ENCODE peak calls at places on chromosome 6, in five cellular contexts. T is GM06990, S is PC-9, X is esophagus muscularis mucosa, N is A549. R is an unnamed sample.

GRCh38 chr6:33292996-33293682 is 3.7 kb downstream of the PFDN6 start:
- DNase-seq in N (no peak), T (no peak), S (no peak), X (no peak), R (no peak)

GRCh38 chr6:37663016-37663810 is 34.5 kb downstream of the MDGA1 start:
- DNase-seq in S (no peak), X (no peak), T (no peak), N (no peak), R (no peak)

GRCh38 chr6:136228811-136229210 is 21.3 kb downstream of the MTFR2 start:
- DNase-seq in T (no peak), X (no peak), S (no peak), N (no peak), R (no peak)

GRCh38 chr6:31205638-31206037 is 35.2 kb upstream of the POU5F1 start:
- DNase-seq in S (no peak), X (no peak), T (no peak), N (no peak), R (no peak)

GRCh38 chr6:154956771-154957522 is 38.2 kb upstream of the TIAM2 start:
- DNase-seq in N (no peak), S (no peak), T (no peak), X (no peak), R (peak; percentile 21)

GRCh38 chr6:29941916-29942274 is 437 bp upstream of the HLA-A start:
- DNase-seq in S (no peak), T (no peak), X (no peak), N (no peak), R (no peak)

GRCh38 chr6:14130431-14131075 is 13.0 kb downstream of the CD83 start:
- DNase-seq in S (peak; percentile 10), T (no peak), N (no peak), X (no peak), R (no peak)

GRCh38 chr6:166381381-166381732 is 1.4 kb downstream of the MPC1 start:
- DNase-seq in N (no peak), X (no peak), S (no peak), T (no peak), R (no peak)

GRCh38 chr6:125262026-125263013 is 39.4 kb downstream of the HDDC2 start:
- DNase-seq in S (no peak), N (no peak), T (no peak), X (no peak), R (no peak)

GRCh38 chr6:151286192-151286591 is 46.4 kb downstream of the AKAP12 start:
- DNase-seq in S (peak; percentile 5), T (no peak), X (no peak), N (no peak), R (no peak)
- H3K4me3 ChIP-seq in S (no peak overlapping the region), T (no peak overlapping the region), X (no peak overlapping the region), N (no peak overlapping the region), R (no peak overlapping the region)

GRCh38 chr6:50843842-50844241 is 25.2 kb downstream of the TFAP2B start:
- DNase-seq in T (no peak), X (no peak), S (no peak), N (no peak), R (peak; percentile 92)
- H3K4me3 ChIP-seq in T (no peak overlapping the region), X (no peak overlapping the region), S (no peak overlapping the region), N (no peak overlapping the region), R (no peak overlapping the region)

DNA sequence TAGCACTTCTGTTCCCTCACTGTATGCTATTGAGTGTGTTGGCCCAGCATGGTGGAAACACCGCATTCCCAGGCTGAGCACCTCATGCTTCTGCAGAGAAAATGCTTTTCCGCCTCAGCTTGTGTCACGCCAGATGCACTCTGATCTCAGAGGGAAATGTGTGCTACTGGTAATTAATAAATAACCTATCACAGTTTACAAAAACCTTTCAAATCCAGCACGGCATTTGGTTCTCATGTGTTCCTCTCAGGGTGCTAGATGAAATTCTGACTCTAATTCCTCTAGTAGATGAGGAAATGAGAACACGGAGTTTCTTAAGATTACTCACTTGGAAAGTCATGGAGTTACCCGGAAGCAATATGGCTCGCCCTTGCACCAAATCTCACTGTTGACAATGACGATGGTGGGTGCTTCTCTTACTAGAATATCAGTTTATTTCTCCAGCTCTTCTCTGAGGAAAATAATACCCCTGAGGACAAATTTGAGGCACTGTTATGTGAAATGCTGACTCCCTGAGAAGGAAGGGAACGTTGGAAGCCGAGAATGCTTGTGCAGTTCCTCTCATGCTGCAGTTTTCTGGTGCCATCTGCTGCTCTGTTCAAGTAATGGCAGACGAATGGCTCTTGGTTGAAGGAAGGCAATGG is 116.6 kb downstream of the RNF144B start:
- DNase-seq in S (peak; percentile 63), X (peak; percentile 92), T (no peak), N (peak; percentile 76), R (peak; percentile 83)
- H3K4me3 ChIP-seq in S (peak overlapping the region; percentile 17), X (peak overlapping the region; percentile 34), T (peak overlapping the region; percentile 25), N (peak overlapping the region; percentile 39), R (no peak overlapping the region)

GRCh38 chr6:158818008-158818579 is 1.1 kb downstream of the EZR start:
- DNase-seq in S (peak; percentile 77), X (no peak), T (peak; percentile 83), N (peak; percentile 76), R (peak; percentile 92)

GRCh38 chr6:158815379-158815724 is 3.8 kb downstream of the EZR start:
- DNase-seq in T (no peak), S (no peak), X (no peak), N (no peak), R (no peak)

GRCh38 chr6:158817298-158818007 is 1.7 kb downstream of the EZR start:
- DNase-seq in S (no peak), X (no peak), N (peak; percentile 46), T (no peak), R (peak; percentile 44)

GRCh38 chr6:158816329-158816728 is 2.8 kb downstream of the EZR start:
- DNase-seq in S (no peak), X (no peak), T (no peak), N (peak; percentile 63), R (peak; percentile 52)

DNA sequence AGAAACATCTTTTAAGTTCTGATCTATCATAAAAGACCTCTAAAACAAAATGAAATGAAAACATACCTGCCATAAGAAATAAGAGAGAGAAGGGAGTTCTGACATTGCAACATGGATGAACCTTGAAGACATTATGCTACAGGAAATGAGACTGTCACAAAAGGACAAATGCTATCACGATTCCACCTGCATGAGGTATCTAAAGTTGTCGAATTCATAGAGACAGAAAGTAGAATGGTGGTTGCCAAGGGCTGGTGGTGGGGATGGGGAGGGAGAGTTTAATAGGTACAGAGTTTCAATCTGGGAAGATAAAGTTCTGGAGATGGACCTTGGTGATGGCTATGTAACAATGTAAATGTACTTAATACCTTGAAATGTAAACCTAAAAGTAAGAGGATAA is 3.3 kb downstream of the EZR start:
- DNase-seq in S (no peak), X (no peak), N (no peak), T (no peak), R (no peak)
- H3K4me3 ChIP-seq in S (peak overlapping the region; percentile 86), X (peak overlapping the region; percentile 93), N (peak overlapping the region; percentile 90), T (peak overlapping the region; percentile 86), R (peak overlapping the region; percentile 70)

GRCh38 chr6:42821341-42821668 is 39.5 kb downstream of the BICRAL start:
- DNase-seq in T (no peak), N (no peak), X (no peak), S (no peak), R (no peak)
- H3K4me3 ChIP-seq in T (no peak overlapping the region), N (no peak overlapping the region), X (peak overlapping the region; percentile 20), S (no peak overlapping the region), R (no peak overlapping the region)

GRCh38 chr6:161608771-161609170 is 334.9 kb upstream of the AGPAT4 start:
- DNase-seq in N (no peak), T (no peak), X (no peak), S (no peak), R (no peak)

GRCh38 chr6:161613711-161614110 is 339.9 kb upstream of the AGPAT4 start:
- DNase-seq in S (no peak), T (no peak), X (no peak), N (no peak), R (no peak)

DNA sequence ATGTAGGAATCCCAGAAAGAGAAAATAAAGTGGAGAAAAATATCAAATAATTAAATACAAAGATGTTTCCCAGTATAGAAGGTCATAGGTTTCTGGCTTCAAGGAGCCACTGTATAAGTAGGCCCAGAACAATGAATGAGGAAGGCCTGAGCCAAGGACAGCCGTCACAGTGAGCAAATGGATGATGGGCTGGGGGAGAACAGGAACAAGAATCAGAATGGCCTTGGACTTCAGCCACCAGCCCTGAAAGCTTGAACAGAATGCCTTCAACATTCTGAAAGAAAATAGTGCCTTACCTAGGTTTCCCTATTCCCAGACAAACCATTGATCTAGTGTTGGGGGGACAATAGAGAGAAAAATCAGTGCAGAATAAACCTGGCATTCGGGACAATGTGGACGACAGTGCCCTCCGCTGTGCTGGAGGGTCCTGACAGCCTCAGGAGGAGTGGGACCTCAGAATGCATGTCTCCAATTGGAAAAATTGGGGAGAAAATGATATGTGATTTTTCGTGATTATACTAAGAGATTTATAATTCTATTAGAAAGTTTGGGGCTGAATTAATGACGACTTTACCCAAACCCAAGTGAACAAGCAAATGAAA is 333.9 kb upstream of the AGPAT4 start:
- DNase-seq in T (no peak), S (no peak), N (no peak), X (no peak), R (no peak)
- H3K4me3 ChIP-seq in T (no peak overlapping the region), S (no peak overlapping the region), N (no peak overlapping the region), X (no peak overlapping the region), R (no peak overlapping the region)